ENCODE peak calls at places on chromosomes 3 and 15, in seven cellular contexts. D is A549; C is foreskin fibroblast; X is CD8-positive, alpha-beta memory T cell; J is GM23248; E is HFF-Myc; R is mammary epithelial cell. B is an unnamed sample.

GRCh38 chr15:66723826-66724731 is 22.0 kb downstream of the SMAD6 start:
- DNase-seq in X (no peak), C (peak; percentile 63), R (no peak), D (no peak), E (no peak), J (peak; percentile 23), B (peak; percentile 62)

GRCh38 chr3:55870576-55870975 is 383.5 kb upstream of the WNT5A start:
- DNase-seq in D (no peak), J (no peak), X (no peak), R (no peak), C (no peak), E (no peak), B (no peak)

GRCh38 chr15:88905576-88905975 is 7.6 kb downstream of the MFGE8 start:
- DNase-seq in D (no peak), R (no peak), E (no peak), J (no peak), C (no peak), X (no peak), B (no peak)

GRCh38 chr3:72177075-72178050 is 392.4 kb upstream of the PROK2 start:
- DNase-seq in X (no peak), D (no peak), C (no peak), R (peak; percentile 65), E (no peak), J (peak; percentile 61), B (no peak)

GRCh38 chr3:46934067-46934466 is 42.5 kb downstream of the CCDC12 start:
- DNase-seq in J (peak; percentile 15), D (no peak), R (no peak), X (no peak), C (no peak), E (no peak), B (no peak)

GRCh38 chr3:100556656-100557310 is 52.6 kb upstream of the ADGRG7 start:
- DNase-seq in C (peak; percentile 80), D (no peak), R (peak; percentile 64), E (peak; percentile 49), X (no peak), J (peak; percentile 82), B (no peak)

GRCh38 chr15:34701536-34701935 is 53.3 kb downstream of the GJD2 start:
- DNase-seq in X (no peak), E (no peak), C (no peak), J (no peak), R (no peak), D (no peak), B (no peak)

GRCh38 chr3:142447308-142447851 is 457 bp downstream of the XRN1 start:
- DNase-seq in R (peak; percentile 49), X (peak; percentile 58), J (peak; percentile 71), C (peak; percentile 24), D (peak; percentile 45), E (peak; percentile 9), B (peak; percentile 15)

GRCh38 chr3:194204036-194204792 is 68.3 kb downstream of the HES1 start:
- DNase-seq in D (peak; percentile 33), X (no peak), R (peak; percentile 6), J (no peak), E (no peak), C (no peak), B (no peak)

GRCh38 chr3:46321461-46322104 is 32.3 kb upstream of the CCR2 start:
- DNase-seq in C (no peak), R (no peak), E (no peak), D (no peak), J (no peak), X (no peak), B (no peak)

GRCh38 chr3:130935761-130936160 is 41.9 kb downstream of the ATP2C1 start:
- DNase-seq in C (peak; percentile 60), X (no peak), D (no peak), J (peak; percentile 80), R (peak; percentile 65), E (no peak), B (no peak)

GRCh38 chr3:186173202-186173815 is 64.4 kb upstream of the ETV5 start:
- DNase-seq in R (no peak), D (no peak), X (no peak), C (no peak), E (no peak), J (no peak), B (no peak)

GRCh38 chr3:11288786-11289637 is 16.8 kb downstream of the ATG7 start:
- DNase-seq in C (peak; percentile 78), R (peak; percentile 93), J (peak; percentile 92), X (peak; percentile 26), E (peak; percentile 79), D (peak; percentile 64), B (peak; percentile 18)
- H3K4me3 ChIP-seq in C (no peak overlapping the region), R (peak overlapping the region; percentile 6), J (peak overlapping the region; percentile 56), X (no peak overlapping the region), E (peak overlapping the region; percentile 23), D (peak overlapping the region; percentile 6), B (peak overlapping the region; percentile 3)

GRCh38 chr3:152243301-152243711 is 25.4 kb upstream of the MBNL1 start:
- DNase-seq in C (no peak), J (no peak), D (no peak), R (no peak), E (no peak), X (peak; percentile 53), B (no peak)

GRCh38 chr3:152241142-152242067 is 27.3 kb upstream of the MBNL1 start:
- DNase-seq in C (peak; percentile 33), R (peak; percentile 31), D (no peak), J (no peak), X (no peak), E (no peak), B (no peak)

GRCh38 chr3:152245498-152246175 is 23.1 kb upstream of the MBNL1 start:
- DNase-seq in R (no peak), E (no peak), C (no peak), D (no peak), J (no peak), X (no peak), B (no peak)

GRCh38 chr3:152244156-152244888 is 24.4 kb upstream of the MBNL1 start:
- DNase-seq in C (no peak), J (no peak), X (no peak), E (no peak), R (no peak), D (no peak), B (no peak)
- H3K4me3 ChIP-seq in C (no peak overlapping the region), J (no peak overlapping the region), X (peak overlapping the region; percentile 57), E (no peak overlapping the region), R (no peak overlapping the region), D (no peak overlapping the region), B (no peak overlapping the region)

GRCh38 chr3:123447416-123447748 is 1.5 kb downstream of the ADCY5 start:
- DNase-seq in J (no peak), R (no peak), E (no peak), X (no peak), C (no peak), D (no peak), B (no peak)

GRCh38 chr3:123448503-123449091 is at the start of gene ADCY5:
- DNase-seq in J (peak; percentile 48), R (peak; percentile 3), X (no peak), C (peak; percentile 12), E (no peak), D (no peak), B (no peak)

GRCh38 chr3:123449092-123449985 is 449 bp upstream of the ADCY5 start:
- DNase-seq in R (peak; percentile 13), D (peak; percentile 36), C (peak; percentile 16), E (no peak), J (peak; percentile 50), X (no peak), B (no peak)

GRCh38 chr3:123446610-123447109 is 2.2 kb downstream of the ADCY5 start:
- DNase-seq in D (no peak), J (no peak), R (no peak), E (no peak), X (no peak), C (no peak), B (no peak)

DNA sequence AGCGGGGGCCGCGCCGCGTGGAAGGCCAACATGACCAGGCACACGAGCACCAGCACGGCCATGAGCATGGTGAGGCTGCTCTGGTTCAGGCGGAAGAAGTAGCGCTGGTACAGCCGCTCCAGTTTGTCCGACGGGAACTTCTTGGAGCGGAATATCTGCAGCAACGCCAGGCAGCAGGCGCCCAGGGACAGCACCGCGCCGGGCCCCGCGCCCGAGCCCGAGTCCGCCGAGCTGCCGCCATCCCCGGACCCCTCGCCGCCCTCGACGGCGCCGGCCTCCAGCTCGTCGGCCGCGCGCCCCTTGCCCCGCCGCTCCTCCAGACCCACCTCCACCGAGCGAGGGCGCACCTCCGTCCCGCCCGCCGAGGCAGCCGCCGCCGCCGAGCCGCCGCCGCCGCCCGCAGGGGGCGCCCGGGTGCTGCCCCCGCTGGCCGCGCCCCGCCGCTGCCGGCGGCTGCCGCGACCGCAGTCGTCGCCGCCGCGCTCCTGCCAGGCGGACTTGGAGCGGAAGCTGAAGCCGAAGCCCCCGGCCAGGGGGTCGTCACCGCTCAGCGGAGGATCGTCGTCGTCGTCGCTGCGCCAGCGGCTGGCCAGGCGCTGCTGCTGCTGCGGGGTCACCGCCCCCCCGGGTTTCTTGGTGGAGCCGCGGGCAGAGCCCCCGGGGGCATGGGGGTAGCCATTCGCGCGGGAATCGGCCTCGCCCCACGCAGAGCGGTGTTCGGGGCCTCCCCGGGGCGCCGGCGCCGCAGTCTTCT is 964 bp downstream of the ADCY5 start:
- DNase-seq in J (peak; percentile 32), E (no peak), D (no peak), R (no peak), X (peak; percentile 26), C (no peak), B (no peak)
- H3K4me3 ChIP-seq in J (no peak overlapping the region), E (no peak overlapping the region), D (peak overlapping the region; percentile 72), R (peak overlapping the region; percentile 28), X (no peak overlapping the region), C (no peak overlapping the region), B (peak overlapping the region; percentile 27)

GRCh38 chr15:40789119-40789518 is 17.8 kb upstream of the ZFYVE19 start:
- DNase-seq in C (no peak), X (no peak), R (no peak), D (no peak), J (no peak), E (no peak), B (no peak)
- H3K4me3 ChIP-seq in C (no peak overlapping the region), X (no peak overlapping the region), R (no peak overlapping the region), D (no peak overlapping the region), J (no peak overlapping the region), E (no peak overlapping the region), B (no peak overlapping the region)

DNA sequence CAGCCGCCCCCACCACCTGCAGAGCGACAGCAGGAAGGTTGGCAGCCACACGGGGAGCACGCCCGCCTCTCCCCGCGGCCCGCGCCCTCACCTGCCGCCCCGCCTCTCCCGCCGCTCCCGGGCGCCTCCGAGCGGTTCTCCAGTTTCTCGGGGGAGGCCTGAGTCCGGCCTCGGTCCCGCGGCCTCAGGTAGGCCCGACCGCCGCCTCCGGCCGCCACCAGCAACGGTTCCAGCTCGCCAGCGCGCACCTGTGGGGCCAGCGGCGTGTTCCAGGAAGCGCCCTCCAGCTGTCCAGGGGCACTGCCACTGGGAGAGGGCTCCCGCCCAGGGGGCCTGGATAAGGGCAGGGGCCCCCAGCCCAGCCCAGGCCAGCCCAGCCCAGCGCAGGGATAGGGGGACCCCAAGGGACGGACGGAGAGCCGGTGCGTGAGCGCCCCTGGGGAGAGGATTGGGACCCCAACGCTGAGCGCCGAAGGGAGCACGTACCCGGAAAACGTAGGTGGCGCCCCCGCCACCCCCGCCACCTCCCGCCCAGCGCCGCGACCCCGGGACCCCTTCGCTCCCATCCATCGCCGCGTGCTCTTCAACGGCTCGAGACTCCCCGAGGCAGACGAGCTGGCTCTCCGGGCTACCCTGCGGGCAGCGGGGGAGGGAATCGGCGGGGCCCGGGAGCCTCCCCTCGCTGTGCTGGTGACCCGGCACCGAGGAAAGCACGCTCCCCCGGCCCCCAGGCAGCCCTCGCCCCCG is 2.1 kb downstream of the LTK start:
- DNase-seq in C (no peak), J (no peak), E (no peak), R (no peak), X (no peak), D (no peak), B (no peak)
- H3K4me3 ChIP-seq in C (no peak overlapping the region), J (no peak overlapping the region), E (no peak overlapping the region), R (no peak overlapping the region), X (no peak overlapping the region), D (no peak overlapping the region), B (no peak overlapping the region)